ENCODE peak calls at places on chromosomes 16 and 17, in five cellular contexts. One of them, this sample, is unnamed.
A peak's percentile ranks its signal among the peaks of the same experiment; 100 is the strongest.

GRCh38 chr17:82592751-82593589 is 55.3 kb downstream of the WDR45B start:
- DNase-seq in A549: peak; percentile 65
- DNase-seq in K562: no peak
- DNase-seq in GM12878: peak; percentile 30
- DNase-seq in SK-N-SH: peak; percentile 84
- DNase-seq in this sample: peak; percentile 74

GRCh38 chr17:20206068-20206467 is 196.9 kb downstream of the SPECC1 start:
- DNase-seq in A549: peak; percentile 44
- DNase-seq in K562: peak; percentile 61
- DNase-seq in GM12878: no peak
- DNase-seq in SK-N-SH: no peak
- DNase-seq in this sample: no peak

GRCh38 chr16:85644093-85644712 is 31.1 kb downstream of the GSE1 start:
- DNase-seq in A549: no peak
- DNase-seq in K562: no peak
- DNase-seq in GM12878: no peak
- DNase-seq in SK-N-SH: no peak
- DNase-seq in this sample: no peak

GRCh38 chr17:31509805-31510177 is 118.3 kb downstream of the RAB11FIP4 start:
- DNase-seq in A549: no peak
- DNase-seq in K562: no peak
- DNase-seq in GM12878: no peak
- DNase-seq in SK-N-SH: peak; percentile 49
- DNase-seq in this sample: no peak

GRCh38 chr17:34579979-34580684 is 750 bp downstream of the TMEM132E start:
- DNase-seq in A549: peak; percentile 43
- DNase-seq in K562: no peak
- DNase-seq in GM12878: no peak
- DNase-seq in SK-N-SH: peak; percentile 83
- DNase-seq in this sample: no peak

GRCh38 chr17:31475378-31476162 is 84.1 kb downstream of the RAB11FIP4 start:
- DNase-seq in A549: no peak
- DNase-seq in K562: no peak
- DNase-seq in GM12878: no peak
- DNase-seq in SK-N-SH: no peak
- DNase-seq in this sample: no peak

GRCh38 chr17:17783825-17784598 is 52.8 kb downstream of the SREBF1 start:
- DNase-seq in A549: no peak
- DNase-seq in K562: no peak
- DNase-seq in GM12878: peak; percentile 17
- DNase-seq in SK-N-SH: no peak
- DNase-seq in this sample: no peak

GRCh38 chr16:89256651-89257254 is 39.2 kb downstream of the ZNF778 start:
- DNase-seq in A549: peak; percentile 48
- DNase-seq in K562: no peak
- DNase-seq in GM12878: no peak
- DNase-seq in SK-N-SH: peak; percentile 30
- DNase-seq in this sample: peak; percentile 63

GRCh38 chr17:55601874-55602364 is 90.7 kb upstream of the SMIM36 start:
- DNase-seq in A549: peak; percentile 40
- DNase-seq in K562: peak; percentile 43
- DNase-seq in GM12878: no peak
- DNase-seq in SK-N-SH: peak; percentile 52
- DNase-seq in this sample: peak; percentile 61

GRCh38 chr16:89522287-89522686 is 14.1 kb downstream of the SPG7 start:
- DNase-seq in A549: no peak
- DNase-seq in K562: no peak
- DNase-seq in GM12878: no peak
- DNase-seq in SK-N-SH: no peak
- DNase-seq in this sample: no peak

GRCh38 chr17:56833023-56833811 is 503 bp downstream of the C17orf67 start:
- DNase-seq in A549: peak; percentile 49
- DNase-seq in K562: peak; percentile 84
- DNase-seq in GM12878: peak; percentile 20
- DNase-seq in SK-N-SH: peak; percentile 86
- DNase-seq in this sample: peak; percentile 58

GRCh38 chr16:47143677-47144558 is at the start of gene NETO2:
- DNase-seq in A549: peak; percentile 61
- DNase-seq in K562: peak; percentile 78
- DNase-seq in GM12878: no peak
- DNase-seq in SK-N-SH: peak; percentile 88
- DNase-seq in this sample: peak; percentile 56

GRCh38 chr17:73786286-73786743 is 142.1 kb upstream of the SDK2 start:
- DNase-seq in A549: peak; percentile 54
- DNase-seq in K562: no peak
- DNase-seq in GM12878: no peak
- DNase-seq in SK-N-SH: no peak
- DNase-seq in this sample: no peak

GRCh38 chr16:89827383-89828198 is 684 bp upstream of the SPIRE2 start:
- DNase-seq in A549: peak; percentile 40
- DNase-seq in K562: peak; percentile 55
- DNase-seq in GM12878: no peak
- DNase-seq in SK-N-SH: peak; percentile 79
- DNase-seq in this sample: peak; percentile 62

GRCh38 chr17:82929011-82929622 is 89.3 kb upstream of the ZNF750 start:
- DNase-seq in A549: no peak
- DNase-seq in K562: no peak
- DNase-seq in GM12878: no peak
- DNase-seq in SK-N-SH: no peak
- DNase-seq in this sample: no peak

GRCh38 chr17:68572138-68572842 is 28.9 kb downstream of the FAM20A start:
- DNase-seq in A549: no peak
- DNase-seq in K562: no peak
- DNase-seq in GM12878: no peak
- DNase-seq in SK-N-SH: no peak
- DNase-seq in this sample: no peak

GRCh38 chr17:76540381-76541300 is 797 bp downstream of the PRCD start:
- DNase-seq in A549: peak; percentile 100
- DNase-seq in K562: peak; percentile 97
- DNase-seq in GM12878: no peak
- DNase-seq in SK-N-SH: peak; percentile 93
- DNase-seq in this sample: peak; percentile 94

GRCh38 chr17:15436399-15437369 is 30.7 kb downstream of the CDRT4 start:
- DNase-seq in A549: peak; percentile 41
- DNase-seq in K562: peak; percentile 63
- DNase-seq in GM12878: no peak
- DNase-seq in SK-N-SH: no peak
- DNase-seq in this sample: peak; percentile 34

GRCh38 chr17:80738020-80738380 is 193.4 kb downstream of the RPTOR start:
- DNase-seq in A549: no peak
- DNase-seq in K562: no peak
- DNase-seq in GM12878: no peak
- DNase-seq in SK-N-SH: no peak
- DNase-seq in this sample: no peak

GRCh38 chr16:14399397-14400284 is 230.4 kb downstream of the PARN start:
- DNase-seq in A549: peak; percentile 61
- DNase-seq in K562: no peak
- DNase-seq in GM12878: peak; percentile 60
- DNase-seq in SK-N-SH: no peak
- DNase-seq in this sample: peak; percentile 62

GRCh38 chr16:52487849-52488457 is 59.0 kb downstream of the TOX3 start:
- DNase-seq in A549: no peak
- DNase-seq in K562: no peak
- DNase-seq in GM12878: no peak
- DNase-seq in SK-N-SH: no peak
- DNase-seq in this sample: no peak

GRCh38 chr16:72723781-72724180 is 324.1 kb downstream of the ZFHX3 start:
- DNase-seq in A549: no peak
- DNase-seq in K562: no peak
- DNase-seq in GM12878: no peak
- DNase-seq in SK-N-SH: no peak
- DNase-seq in this sample: peak; percentile 51

DNA sequence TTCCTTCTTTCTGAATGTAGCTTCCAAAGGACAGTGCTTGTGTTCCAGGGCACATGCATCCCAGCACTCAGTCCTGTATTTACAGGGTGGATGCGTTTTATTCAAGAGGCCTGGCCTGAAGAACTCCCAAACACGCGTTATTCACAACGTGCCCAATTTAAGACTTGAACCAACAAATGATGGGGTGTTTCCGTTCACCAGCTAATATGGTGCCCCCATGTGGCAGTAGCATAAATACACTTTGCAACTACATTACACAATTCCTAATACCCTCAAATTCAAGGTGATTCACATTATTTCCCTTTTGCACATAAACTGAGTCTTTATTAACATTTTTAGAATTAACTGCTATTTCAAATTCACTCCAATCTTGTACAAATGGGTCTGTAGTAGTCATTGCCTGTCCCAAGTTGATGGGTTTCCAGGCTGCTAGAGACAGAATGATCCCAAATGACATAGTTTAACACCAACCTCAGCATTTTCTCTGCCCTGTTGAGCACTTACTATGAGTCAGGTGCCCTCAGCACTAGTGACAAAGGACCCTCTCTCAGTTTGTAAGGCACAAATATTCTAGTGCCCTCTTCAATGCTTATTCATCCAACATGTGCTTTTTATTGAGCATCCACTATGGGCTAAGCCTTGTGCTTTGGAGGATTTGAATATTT is 26.9 kb downstream of the HSD17B2 start:
- DNase-seq in A549: peak; percentile 47
- DNase-seq in K562: peak; percentile 53
- DNase-seq in GM12878: no peak
- DNase-seq in SK-N-SH: peak; percentile 13
- DNase-seq in this sample: peak; percentile 22
- H3K4me2 ChIP-seq in A549: no peak overlapping the region
- H3K4me2 ChIP-seq in K562: no peak overlapping the region
- H3K4me2 ChIP-seq in GM12878: no peak overlapping the region
- H3K4me2 ChIP-seq in SK-N-SH: no peak overlapping the region
- H3K4me2 ChIP-seq in this sample: no peak overlapping the region

GRCh38 chr17:61362396-61362795 is 37.2 kb upstream of the TBX2 start:
- DNase-seq in A549: no peak
- DNase-seq in K562: no peak
- DNase-seq in GM12878: no peak
- DNase-seq in SK-N-SH: no peak
- DNase-seq in this sample: no peak
- TF ChIP-seq USF2 in A549: no peak
- TF ChIP-seq USF2 in K562: no peak
- TF ChIP-seq USF2 in GM12878: no peak
- TF ChIP-seq USF2 in SK-N-SH: no peak
- TF ChIP-seq USF2 in this sample: no peak

DNA sequence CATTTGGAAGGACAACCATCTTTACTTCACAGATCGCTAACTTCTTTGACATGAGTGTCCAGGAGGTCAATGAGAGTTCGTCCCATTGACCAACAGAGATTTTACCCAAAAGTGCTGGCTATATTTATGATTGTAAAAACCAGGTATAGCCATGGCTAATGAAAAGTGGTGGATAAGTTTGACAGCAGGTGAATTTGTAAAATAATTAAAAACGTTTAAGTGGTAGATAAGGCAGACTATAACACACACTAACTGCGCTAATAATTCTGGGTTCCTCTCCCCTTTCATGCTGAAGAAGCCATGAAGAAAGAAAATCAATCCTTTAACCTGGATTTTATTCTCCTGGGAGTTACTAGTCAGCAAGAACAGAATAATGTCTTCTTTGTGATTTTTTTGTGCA is at the start of gene OR1A2:
- DNase-seq in A549: no peak
- DNase-seq in K562: no peak
- DNase-seq in GM12878: no peak
- DNase-seq in SK-N-SH: no peak
- DNase-seq in this sample: no peak
- TF ChIP-seq RCOR1 in A549: no peak
- TF ChIP-seq RCOR1 in K562: no peak
- TF ChIP-seq RCOR1 in GM12878: no peak
- TF ChIP-seq RCOR1 in SK-N-SH: no peak
- TF ChIP-seq RCOR1 in this sample: no peak

DNA sequence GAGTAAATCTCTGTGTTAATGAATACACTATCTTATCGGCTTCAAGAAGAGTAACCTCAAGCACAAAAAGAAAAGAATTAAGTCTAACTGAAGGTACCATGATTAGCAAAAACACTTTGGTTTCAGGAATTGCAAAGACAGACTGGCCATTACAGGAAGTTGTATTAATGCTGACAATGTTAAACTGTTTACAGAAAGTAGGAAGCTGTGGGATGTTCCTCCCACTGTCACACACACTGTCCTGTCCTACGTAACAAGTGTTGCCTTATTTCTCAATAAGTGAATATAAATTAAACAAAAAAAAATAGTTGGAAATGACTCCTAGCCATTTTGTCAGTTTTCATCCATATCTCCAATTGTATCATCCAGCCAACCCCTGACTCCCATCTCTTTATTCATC is 8.6 kb downstream of the GNA13 start:
- DNase-seq in A549: no peak
- DNase-seq in K562: no peak
- DNase-seq in GM12878: no peak
- DNase-seq in SK-N-SH: no peak
- DNase-seq in this sample: peak; percentile 36
- H3K4me2 ChIP-seq in A549: no peak overlapping the region
- H3K4me2 ChIP-seq in K562: no peak overlapping the region
- H3K4me2 ChIP-seq in GM12878: peak overlapping the region; percentile 80
- H3K4me2 ChIP-seq in SK-N-SH: no peak overlapping the region
- H3K4me2 ChIP-seq in this sample: peak overlapping the region; percentile 70

DNA sequence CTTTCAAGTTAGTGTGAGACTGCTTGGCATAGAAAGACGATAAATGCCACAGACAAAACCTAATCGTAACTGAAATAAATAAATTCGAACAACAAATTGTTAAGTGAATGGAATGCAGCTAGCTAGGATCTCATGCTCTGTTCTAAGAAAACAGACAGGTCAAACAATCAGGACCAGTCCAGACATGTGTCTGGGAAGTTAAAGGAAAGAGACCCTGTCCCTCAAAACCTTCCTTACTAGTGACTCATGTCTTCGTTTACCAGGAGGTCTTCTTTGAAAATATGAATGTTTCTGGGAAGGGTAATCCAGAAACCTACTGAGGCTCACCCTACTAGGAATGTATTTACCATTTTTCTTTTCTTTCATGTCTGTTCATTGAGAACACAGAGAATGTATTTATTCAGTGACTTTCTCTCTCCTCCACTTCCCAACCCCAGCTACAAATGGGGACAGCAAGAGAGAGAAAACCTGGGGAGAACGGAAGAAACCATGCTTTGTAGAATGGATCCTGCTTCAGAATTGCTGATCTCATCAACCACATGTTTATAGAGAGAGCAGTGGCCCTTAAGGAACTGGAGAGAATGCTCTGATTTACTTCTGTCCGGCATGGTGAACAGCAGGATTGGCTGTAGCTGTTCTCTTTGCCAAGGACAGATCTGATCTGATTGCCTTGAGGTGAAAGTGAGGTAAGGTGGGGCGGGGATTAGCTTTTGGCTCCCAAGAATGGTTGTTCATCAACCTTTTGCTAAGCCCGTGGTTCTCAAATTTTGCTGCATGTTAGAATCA is 39.4 kb upstream of the DHX8 start:
- DNase-seq in A549: no peak
- DNase-seq in K562: no peak
- DNase-seq in GM12878: no peak
- DNase-seq in SK-N-SH: no peak
- DNase-seq in this sample: peak; percentile 49
- TF ChIP-seq USF2 in A549: no peak
- TF ChIP-seq USF2 in K562: no peak
- TF ChIP-seq USF2 in GM12878: no peak
- TF ChIP-seq USF2 in SK-N-SH: no peak
- TF ChIP-seq USF2 in this sample: no peak

DNA sequence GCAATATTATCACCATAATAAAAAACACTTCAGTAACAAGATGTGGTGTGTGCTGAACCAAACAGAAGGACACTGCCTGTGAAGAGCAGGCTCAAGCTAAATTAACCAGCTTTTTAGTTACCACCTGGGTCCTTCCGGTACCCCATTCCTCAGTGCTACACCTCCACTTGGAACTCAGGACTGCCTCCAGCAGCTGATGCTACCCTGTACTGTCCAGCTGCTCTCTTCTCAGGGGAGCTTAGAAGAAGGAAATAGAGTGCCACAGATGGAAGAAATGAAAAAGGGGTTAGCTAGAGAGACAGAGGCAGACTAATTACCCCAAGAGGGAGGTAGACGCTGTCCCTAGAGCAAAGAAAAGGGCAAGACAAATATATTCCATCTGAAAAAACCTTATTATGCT is 5.7 kb downstream of the MED13 start:
- DNase-seq in A549: no peak
- DNase-seq in K562: no peak
- DNase-seq in GM12878: no peak
- DNase-seq in SK-N-SH: no peak
- DNase-seq in this sample: no peak
- TF ChIP-seq RCOR1 in A549: no peak
- TF ChIP-seq RCOR1 in K562: no peak
- TF ChIP-seq RCOR1 in GM12878: no peak
- TF ChIP-seq RCOR1 in SK-N-SH: no peak
- TF ChIP-seq RCOR1 in this sample: no peak

This sample was measured in IMR-90.